ENCODE peak calls at places on chromosomes 2 and 18, in eight cellular contexts. Z is RWPE1; A is substantia nigra; Q is Caki2; X is stimulated activated effector memory CD8-positive, alpha-beta T cell treated with anti-CD3 and anti-CD28 coated beads, Interleukin-12 subunit alpha, Interleukin-12 subunit beta, amount 100 ng/mL, for 72 hours; C is NB4; T is GM19239; R is Kasumi-1. M is an unnamed sample.

GRCh38 chr2:36965751-36966369 is 476 bp downstream of the STRN start:
- DNase-seq in Z (peak), A (peak), Q (peak), X (peak), C (peak), T (no peak), R (peak), M (peak)

GRCh38 chr2:237296756-237297155 is 117.2 kb downstream of the COL6A3 start:
- DNase-seq in Z (no peak), A (no peak), Q (no peak), X (no peak), C (no peak), T (no peak), R (no peak), M (no peak)

GRCh38 chr2:67579207-67579606 is 182.1 kb downstream of the ETAA1 start:
- DNase-seq in Z (no peak), A (no peak), Q (no peak), X (no peak), C (no peak), T (no peak), R (no peak), M (no peak)

GRCh38 chr2:118013221-118013723 is 598 bp downstream of the CCDC93 start:
- DNase-seq in Z (peak), A (peak), Q (peak), X (peak), C (peak), T (peak), R (peak), M (peak)

GRCh38 chr2:56224316-56224715 is 40.5 kb downstream of the CCDC85A start:
- DNase-seq in Z (no peak), A (no peak), Q (no peak), X (no peak), C (no peak), T (no peak), R (no peak), M (no peak)

GRCh38 chr2:150591901-150592300 is 104.4 kb upstream of the RND3 start:
- DNase-seq in Z (no peak), A (no peak), Q (no peak), X (no peak), C (no peak), T (no peak), R (no peak), M (no peak)

GRCh38 chr2:171346723-171347104 is 87.1 kb downstream of the METTL8 start:
- DNase-seq in Z (no peak), A (no peak), Q (no peak), X (no peak), C (no peak), T (no peak), R (no peak), M (no peak)

GRCh38 chr2:186771850-186772463 is 77.0 kb downstream of the ZSWIM2 start:
- DNase-seq in Z (no peak), A (no peak), Q (no peak), X (no peak), C (no peak), T (no peak), R (no peak), M (no peak)

GRCh38 chr2:119465687-119466086 is 34.0 kb downstream of the TMEM37 start:
- DNase-seq in Z (no peak), A (no peak), Q (no peak), X (no peak), C (no peak), T (no peak), R (no peak), M (no peak)

GRCh38 chr2:38825956-38826355 is 47.9 kb downstream of the GEMIN6 start:
- DNase-seq in Z (no peak), A (no peak), Q (no peak), X (no peak), C (no peak), T (no peak), R (no peak), M (no peak)

GRCh38 chr2:167253025-167253424 is 364.7 kb downstream of the XIRP2 start:
- DNase-seq in Z (no peak), A (no peak), Q (peak), X (no peak), C (no peak), T (no peak), R (no peak), M (no peak)

GRCh38 chr2:230794472-230794871 is 70.3 kb upstream of the ITM2C start:
- DNase-seq in Z (no peak), A (no peak), Q (no peak), X (peak), C (peak), T (no peak), R (no peak), M (no peak)

GRCh38 chr2:16069933-16070647 is 129.7 kb downstream of the MYCN start:
- DNase-seq in Z (no peak), A (peak), Q (no peak), X (no peak), C (no peak), T (no peak), R (no peak), M (no peak)

GRCh38 chr2:38099096-38099997 is 23.4 kb upstream of the CYP1B1 start:
- DNase-seq in Z (no peak), A (no peak), Q (no peak), X (no peak), C (peak), T (no peak), R (no peak), M (no peak)

GRCh38 chr2:1738646-1739302 is 5.5 kb downstream of the PXDN start:
- DNase-seq in Z (no peak), A (no peak), Q (no peak), X (no peak), C (no peak), T (no peak), R (no peak), M (no peak)

GRCh38 chr2:181563101-181563692 is 93.7 kb downstream of the CERKL start:
- DNase-seq in Z (no peak), A (no peak), Q (no peak), X (no peak), C (no peak), T (no peak), R (no peak), M (no peak)

GRCh38 chr2:223100061-223100511 is 48.1 kb downstream of the KCNE4 start:
- DNase-seq in Z (no peak), A (no peak), Q (no peak), X (no peak), C (no peak), T (no peak), R (no peak), M (no peak)

GRCh38 chr2:159516241-159516758 is 100.0 kb downstream of the BAZ2B start:
- DNase-seq in Z (peak), A (no peak), Q (peak), X (no peak), C (peak), T (peak), R (peak), M (no peak)

GRCh38 chr2:159133795-159134194 is 152.7 kb downstream of the WDSUB1 start:
- DNase-seq in Z (no peak), A (no peak), Q (no peak), X (no peak), C (peak), T (no peak), R (peak), M (no peak)

GRCh38 chr2:120511546-120512320 is 165.8 kb downstream of the INHBB start:
- DNase-seq in Z (no peak), A (no peak), Q (no peak), X (no peak), C (no peak), T (no peak), R (no peak), M (no peak)

GRCh38 chr2:150485114-150485870 is 2.2 kb downstream of the RND3 start:
- DNase-seq in Z (peak), A (peak), Q (peak), X (no peak), C (no peak), T (no peak), R (no peak), M (peak)

GRCh38 chr2:26970244-26970927 is at the start of gene MAPRE3:
- DNase-seq in Z (peak), A (peak), Q (peak), X (peak), C (peak), T (peak), R (peak), M (peak)

GRCh38 chr18:31161757-31162418 is 768 bp downstream of the DSC1 start:
- DNase-seq in Z (no peak), A (no peak), Q (no peak), X (no peak), C (no peak), T (no peak), R (no peak), M (no peak)

GRCh38 chr2:28359222-28360065 is 33.2 kb upstream of the FOSL2 start:
- DNase-seq in Z (no peak), A (no peak), Q (peak), X (peak), C (peak), T (peak), R (peak), M (peak)

GRCh38 chr2:136393515-136393914 is 275.6 kb upstream of the CXCR4 start:
- DNase-seq in Z (no peak), A (no peak), Q (no peak), X (no peak), C (peak), T (no peak), R (no peak), M (no peak)

GRCh38 chr2:209314641-209315040 is 109.2 kb upstream of the MAP2 start:
- DNase-seq in Z (no peak), A (no peak), Q (no peak), X (no peak), C (no peak), T (no peak), R (no peak), M (no peak)

GRCh38 chr18:8536226-8536625 is 73.0 kb upstream of the RAB12 start:
- DNase-seq in Z (peak), A (no peak), Q (peak), X (no peak), C (no peak), T (no peak), R (no peak), M (no peak)

GRCh38 chr2:171086352-171087290 is 74.1 kb downstream of the TLK1 start:
- DNase-seq in Z (peak), A (peak), Q (peak), X (peak), C (peak), T (peak), R (peak), M (no peak)

GRCh38 chr18:3283908-3284307 is 22.0 kb downstream of the MYL12B start:
- DNase-seq in Z (no peak), A (peak), Q (no peak), X (no peak), C (no peak), T (no peak), R (no peak), M (no peak)